ENCODE peak calls at places on chromosome 5, in ten cellular contexts. E is right atrium auricular region; J is cardiac fibroblast; O is AG04450; L is cardiac muscle cell; M is body of pancreas; A is mesenchymal stem cell; Y is effector memory CD4-positive, alpha-beta T cell; T is OCI-LY7; F is CD8-positive, alpha-beta memory T cell. G is an unnamed sample.

GRCh38 chr5:65126192-65126591 is 355.5 kb downstream of the ADAMTS6 start:
- DNase-seq in E (no peak), J (peak; percentile 39), O (no peak), L (no peak), M (no peak), A (no peak), Y (no peak), T (no peak), F (no peak), G (no peak)

GRCh38 chr5:157761690-157762611 is 18.4 kb downstream of the LSM11 start:
- DNase-seq in E (no peak), J (peak; percentile 80), O (no peak), L (peak; percentile 79), M (peak; percentile 10), A (peak; percentile 76), Y (no peak), T (peak; percentile 79), F (no peak), G (peak; percentile 23)

GRCh38 chr5:9408964-9409363 is 136.9 kb downstream of the SEMA5A start:
- DNase-seq in E (no peak), J (no peak), O (no peak), L (no peak), M (peak; percentile 51), A (no peak), Y (no peak), T (no peak), F (no peak), G (no peak)

GRCh38 chr5:34538026-34538672 is 118.0 kb upstream of the RAI14 start:
- DNase-seq in E (no peak), J (peak; percentile 61), O (no peak), L (no peak), M (peak; percentile 54), A (peak; percentile 20), Y (no peak), T (no peak), F (no peak), G (no peak)

GRCh38 chr5:80140496-80140895 is 105.3 kb downstream of the THBS4 start:
- DNase-seq in E (peak; percentile 42), J (no peak), O (no peak), L (no peak), M (no peak), A (no peak), Y (no peak), T (no peak), F (no peak), G (no peak)

GRCh38 chr5:170184007-170184687 is 48.6 kb upstream of the C5orf58 start:
- DNase-seq in E (peak; percentile 61), J (peak; percentile 65), O (no peak), L (peak; percentile 83), M (peak; percentile 69), A (peak; percentile 53), Y (no peak), T (peak; percentile 57), F (peak; percentile 3), G (peak; percentile 54)

GRCh38 chr5:178130576-178131445 is at the start of gene RMND5B:
- DNase-seq in E (peak; percentile 81), J (peak; percentile 76), O (peak; percentile 21), L (peak; percentile 93), M (peak; percentile 89), A (peak; percentile 83), Y (peak; percentile 65), T (peak; percentile 92), F (peak; percentile 64), G (peak; percentile 75)

GRCh38 chr5:171434874-171435273 is 15.4 kb downstream of the FGF18 start:
- DNase-seq in E (no peak), J (no peak), O (no peak), L (no peak), M (no peak), A (no peak), Y (no peak), T (no peak), F (no peak), G (no peak)

GRCh38 chr5:14156611-14157493 is 13.7 kb downstream of the TRIO start:
- DNase-seq in E (no peak), J (peak; percentile 98), O (peak; percentile 96), L (no peak), M (no peak), A (peak; percentile 99), Y (no peak), T (peak; percentile 40), F (no peak), G (no peak)

GRCh38 chr5:38466444-38467189 is 89.8 kb downstream of the LIFR start:
- DNase-seq in E (peak; percentile 87), J (peak; percentile 74), O (no peak), L (no peak), M (peak; percentile 41), A (no peak), Y (no peak), T (no peak), F (no peak), G (no peak)

DNA sequence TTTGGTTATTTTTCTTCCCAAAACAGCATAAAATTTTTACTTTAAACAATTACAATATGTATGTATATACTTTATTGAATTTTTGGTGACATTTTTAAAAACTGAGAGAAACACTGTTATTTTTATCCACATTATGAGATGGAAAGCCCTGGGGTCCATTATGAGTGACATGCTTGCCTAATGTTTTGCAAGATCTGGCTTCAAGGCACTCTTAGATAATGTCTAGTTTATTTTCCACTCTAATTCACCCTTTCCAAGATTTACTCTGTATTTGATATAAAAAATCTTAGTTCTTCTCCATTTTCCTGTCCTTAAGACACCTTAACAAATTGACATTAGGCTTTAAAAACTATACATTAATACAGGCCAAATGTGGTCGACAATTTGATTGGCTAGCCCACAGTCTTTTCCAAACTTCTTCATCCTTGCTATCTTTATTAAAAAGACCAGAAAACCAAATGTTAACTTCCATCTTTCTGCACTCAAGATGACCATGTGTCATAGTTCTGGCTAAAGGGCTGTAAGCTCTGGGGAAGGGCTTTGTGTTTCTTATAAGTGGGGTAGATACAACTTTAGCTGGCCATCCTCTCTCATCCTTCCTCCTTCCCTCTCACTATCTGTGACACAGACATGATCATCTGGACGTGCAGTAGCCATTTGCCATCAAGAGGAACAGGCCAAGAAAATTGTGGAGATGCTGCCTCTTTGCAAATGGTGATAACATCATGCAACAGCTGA is 561.1 kb downstream of the PDE4D start:
- DNase-seq in E (no peak), J (no peak), O (no peak), L (no peak), M (no peak), A (no peak), Y (no peak), T (no peak), F (no peak), G (no peak)
- H3K4me3 ChIP-seq in E (no peak overlapping the region), J (no peak overlapping the region), O (no peak overlapping the region), L (no peak overlapping the region), M (no peak overlapping the region), A (no peak overlapping the region), Y (no peak overlapping the region), T (no peak overlapping the region), F (no peak overlapping the region), G (no peak overlapping the region)

GRCh38 chr5:110687485-110687884 is 39.0 kb downstream of the TMEM232 start:
- DNase-seq in E (no peak), J (no peak), O (no peak), L (no peak), M (no peak), A (no peak), Y (no peak), T (no peak), F (no peak), G (no peak)
- H3K4me3 ChIP-seq in E (no peak overlapping the region), J (no peak overlapping the region), O (no peak overlapping the region), L (no peak overlapping the region), M (no peak overlapping the region), A (no peak overlapping the region), Y (no peak overlapping the region), T (no peak overlapping the region), F (no peak overlapping the region), G (no peak overlapping the region)

DNA sequence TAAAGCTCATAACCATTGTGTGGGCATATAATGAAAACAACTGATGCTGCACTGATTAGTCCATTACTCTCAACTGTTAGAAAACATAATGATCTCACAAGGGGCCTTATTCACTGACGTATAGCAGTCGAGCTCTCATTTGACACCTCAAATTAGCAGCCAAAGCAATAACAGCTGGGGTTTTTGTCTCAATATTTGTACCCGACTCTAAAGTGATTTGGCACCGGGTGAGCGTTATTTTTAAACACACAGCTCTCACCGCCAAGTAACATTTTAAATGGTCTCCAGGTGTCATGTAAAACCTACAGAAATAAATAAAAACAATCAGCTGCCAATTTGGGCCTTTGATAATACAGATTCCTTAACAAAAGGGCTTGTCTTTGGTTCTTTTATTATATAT is 252.3 kb upstream of the PANK3 start:
- DNase-seq in E (no peak), J (no peak), O (no peak), L (no peak), M (no peak), A (no peak), Y (no peak), T (no peak), F (no peak), G (no peak)
- H3K4me3 ChIP-seq in E (no peak overlapping the region), J (no peak overlapping the region), O (no peak overlapping the region), L (no peak overlapping the region), M (no peak overlapping the region), A (no peak overlapping the region), Y (no peak overlapping the region), T (no peak overlapping the region), F (no peak overlapping the region), G (no peak overlapping the region)

GRCh38 chr5:1930501-1930879 is 47.8 kb upstream of the IRX4 start:
- DNase-seq in E (no peak), J (no peak), O (no peak), L (no peak), M (peak; percentile 33), A (no peak), Y (no peak), T (no peak), F (no peak), G (no peak)

GRCh38 chr5:1933364-1934055 is 50.8 kb upstream of the IRX4 start:
- DNase-seq in E (no peak), J (no peak), O (no peak), L (no peak), M (no peak), A (no peak), Y (no peak), T (no peak), F (no peak), G (no peak)

GRCh38 chr5:1929108-1929991 is 46.6 kb upstream of the IRX4 start:
- DNase-seq in E (no peak), J (no peak), O (no peak), L (no peak), M (no peak), A (no peak), Y (no peak), T (no peak), F (no peak), G (no peak)

GRCh38 chr5:1931590-1932138 is 48.9 kb upstream of the IRX4 start:
- DNase-seq in E (no peak), J (no peak), O (no peak), L (peak; percentile 69), M (peak; percentile 87), A (no peak), Y (no peak), T (no peak), F (no peak), G (no peak)

DNA sequence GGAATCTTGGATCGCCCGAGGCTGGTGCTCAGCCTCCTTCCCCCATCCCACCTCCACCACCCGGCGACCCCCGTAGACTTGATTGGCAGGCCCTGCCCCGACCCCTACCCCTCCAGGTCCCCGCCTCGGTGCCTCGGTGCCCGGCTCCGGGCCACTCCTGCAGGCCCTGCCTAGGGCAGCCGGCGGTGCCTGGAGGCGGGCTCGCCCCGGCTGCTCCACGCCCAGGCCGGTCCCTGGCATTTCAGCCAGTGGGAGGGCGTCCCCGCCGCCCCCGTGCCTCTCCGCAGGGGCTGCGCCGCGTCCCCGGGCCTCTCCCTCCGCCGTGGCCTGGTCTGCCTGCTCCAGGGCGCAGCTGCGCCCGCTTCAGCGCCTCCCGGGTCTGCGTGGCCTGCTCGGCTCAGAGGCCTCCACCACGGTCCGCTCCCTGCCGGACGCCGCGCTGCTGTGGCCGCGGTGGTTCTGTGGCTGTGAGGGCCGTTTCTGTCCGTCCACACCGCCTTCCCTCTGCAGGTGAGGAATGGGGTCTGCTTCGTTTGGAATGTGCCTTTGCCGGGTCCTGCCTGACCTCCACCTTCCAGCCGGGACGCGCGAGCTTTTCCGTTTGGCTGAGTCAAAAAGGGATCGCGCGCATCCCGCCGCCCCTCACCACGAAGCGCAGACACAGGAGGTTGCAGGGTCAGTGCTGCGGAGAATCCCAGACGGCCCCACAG is 48.3 kb upstream of the IRX4 start:
- DNase-seq in E (no peak), J (no peak), O (no peak), L (peak; percentile 52), M (peak; percentile 55), A (no peak), Y (no peak), T (no peak), F (no peak), G (no peak)
- H3K4me3 ChIP-seq in E (peak overlapping the region; percentile 57), J (no peak overlapping the region), O (no peak overlapping the region), L (peak overlapping the region; percentile 7), M (peak overlapping the region; percentile 12), A (no peak overlapping the region), Y (no peak overlapping the region), T (no peak overlapping the region), F (no peak overlapping the region), G (no peak overlapping the region)

G was measured in WERI-Rb-1.